ENCODE peak calls at places on chromosomes 16 and 17, in ten cellular contexts. O, Z, S, Y, X, G, R, H, K and W are unnamed samples.

GRCh38 chr17:72984145-72984924 is 108.2 kb downstream of the SLC39A11 start:
- DNase-seq in O (peak), Z (no peak), S (no peak), Y (no peak), X (peak), G (peak), R (peak), H (peak), K (no peak), W (no peak)

GRCh38 chr17:65370669-65371126 is 190.8 kb downstream of the AXIN2 start:
- DNase-seq in O (no peak), Z (no peak), S (no peak), Y (no peak), X (no peak), G (no peak), R (no peak), H (no peak), K (no peak), W (no peak)

GRCh38 chr17:76734080-76734840 is 2.9 kb downstream of the SRSF2 start:
- DNase-seq in O (no peak), Z (no peak), S (no peak), Y (no peak), X (no peak), G (peak), R (peak), H (no peak), K (peak), W (no peak)

GRCh38 chr17:6924121-6924676 is 71.7 kb upstream of the ALOX12 start:
- DNase-seq in O (no peak), Z (no peak), S (no peak), Y (no peak), X (no peak), G (peak), R (no peak), H (no peak), K (peak), W (no peak)

GRCh38 chr17:29111816-29112499 is 68.2 kb downstream of the MYO18A start:
- DNase-seq in O (peak), Z (peak), S (peak), Y (peak), X (peak), G (peak), R (peak), H (no peak), K (peak), W (peak)

GRCh38 chr17:67639997-67640396 is 77.7 kb upstream of the NOL11 start:
- DNase-seq in O (no peak), Z (no peak), S (no peak), Y (no peak), X (no peak), G (no peak), R (no peak), H (no peak), K (no peak), W (no peak)

GRCh38 chr17:67891481-67892119 is 66.3 kb downstream of the BPTF start:
- DNase-seq in O (no peak), Z (no peak), S (no peak), Y (peak), X (peak), G (peak), R (peak), H (no peak), K (no peak), W (peak)

GRCh38 chr17:48002208-48002919 is 31.5 kb downstream of the CDK5RAP3 start:
- DNase-seq in O (peak), Z (peak), S (no peak), Y (peak), X (peak), G (peak), R (peak), H (peak), K (no peak), W (no peak)

GRCh38 chr17:40993856-40994255 is at the start of gene KRTAP3-3:
- DNase-seq in O (no peak), Z (no peak), S (no peak), Y (no peak), X (no peak), G (no peak), R (no peak), H (no peak), K (no peak), W (no peak)

GRCh38 chr16:4081577-4082021 is 34.6 kb downstream of the ADCY9 start:
- DNase-seq in O (no peak), Z (no peak), S (no peak), Y (no peak), X (no peak), G (no peak), R (no peak), H (no peak), K (peak), W (no peak)

GRCh38 chr16:81806696-81807095 is 27.6 kb downstream of the PLCG2 start:
- DNase-seq in O (no peak), Z (no peak), S (no peak), Y (no peak), X (no peak), G (no peak), R (no peak), H (no peak), K (no peak), W (no peak)

GRCh38 chr16:1459967-1460366 is 14.9 kb downstream of the CLCN7 start:
- DNase-seq in O (no peak), Z (no peak), S (no peak), Y (no peak), X (no peak), G (no peak), R (no peak), H (no peak), K (no peak), W (no peak)

GRCh38 chr16:56558024-56558747 is 6.7 kb upstream of the MT4 start:
- DNase-seq in O (peak), Z (no peak), S (no peak), Y (peak), X (peak), G (peak), R (peak), H (no peak), K (no peak), W (no peak)

GRCh38 chr17:51813166-51813783 is 345.2 kb downstream of the CA10 start:
- DNase-seq in O (no peak), Z (no peak), S (no peak), Y (no peak), X (no peak), G (no peak), R (no peak), H (no peak), K (no peak), W (no peak)

GRCh38 chr17:16215965-16216316 is 607 bp upstream of the NCOR1 start:
- DNase-seq in O (peak), Z (peak), S (peak), Y (no peak), X (no peak), G (no peak), R (no peak), H (no peak), K (peak), W (peak)